ENCODE peak calls at places on chromosomes 13 and 19, in five cellular contexts. Y is neural progenitor cell; C is effector CD4-positive, alpha-beta T cell; Z is CD4-positive, alpha-beta T cell; O is activated CD8-positive, alpha-beta memory T cell treated with anti-CD3 and anti-CD28 coated beads for 4 hours. F is an unnamed sample.

GRCh38 chr19:623974-624373 is 9.4 kb downstream of the POLRMT start:
- DNase-seq in C (no peak), Z (no peak), O (no peak), Y (peak), F (no peak)

GRCh38 chr19:10808937-10809655 is 26.9 kb downstream of the TMED1 start:
- DNase-seq in O (no peak), Y (no peak), C (no peak), Z (peak), F (no peak)

GRCh38 chr19:35549174-35549788 is 3.9 kb downstream of the TMEM147 start:
- DNase-seq in Z (peak), Y (peak), O (peak), C (peak), F (peak)

GRCh38 chr13:24985102-24985501 is 110.8 kb upstream of the PABPC3 start:
- DNase-seq in C (no peak), O (no peak), Y (peak), Z (no peak), F (no peak)

GRCh38 chr19:8158411-8159074 is 9.2 kb upstream of the FBN3 start:
- DNase-seq in O (peak), C (peak), Z (no peak), Y (peak), F (no peak)

GRCh38 chr13:112689498-112690241 is at the start of gene ATP11A:
- DNase-seq in Y (peak), C (peak), Z (peak), O (peak), F (peak)

GRCh38 chr19:6887326-6887725 is at the start of gene ADGRE1:
- DNase-seq in Z (no peak), Y (no peak), O (no peak), C (no peak), F (no peak)

GRCh38 chr19:42069619-42070293 is at the start of gene GRIK5:
- DNase-seq in C (no peak), O (no peak), Z (no peak), Y (peak), F (peak)

GRCh38 chr13:30796132-30796832 is 60.9 kb downstream of the ALOX5AP start:
- DNase-seq in Y (no peak), C (no peak), O (no peak), Z (no peak), F (no peak)

GRCh38 chr19:18091217-18091608 is 4.5 kb upstream of the IL12RB1 start:
- DNase-seq in O (peak), Z (peak), C (peak), Y (no peak), F (no peak)

GRCh38 chr13:104875008-104875762 is 1660.3 kb downstream of the EFNB2 start:
- DNase-seq in Z (no peak), Y (no peak), C (no peak), O (no peak), F (no peak)

GRCh38 chr13:113856716-113857065 is 7.2 kb downstream of the GAS6 start:
- DNase-seq in Z (no peak), Y (no peak), C (no peak), O (no peak), F (peak)

GRCh38 chr19:2167896-2168618 is 4.3 kb downstream of the DOT1L start:
- DNase-seq in Y (no peak), O (peak), Z (no peak), C (no peak), F (no peak)

GRCh38 chr13:110618780-110619179 is 3.4 kb downstream of the NAXD start:
- DNase-seq in Z (no peak), O (no peak), Y (no peak), C (no peak), F (no peak)

GRCh38 chr13:79128158-79128557 is 277.9 kb downstream of the RBM26 start:
- DNase-seq in C (no peak), O (no peak), Y (no peak), Z (no peak), F (no peak)

GRCh38 chr19:51441410-51442390 is 16.6 kb downstream of the SIGLEC8 start:
- DNase-seq in O (peak), C (peak), Z (peak), Y (no peak), F (no peak)

GRCh38 chr19:28883241-28883693 is 329.7 kb downstream of the UQCRFS1 start:
- DNase-seq in O (no peak), C (no peak), Y (peak), Z (no peak), F (no peak)

GRCh38 chr13:112849500-112849899 is 119.5 kb upstream of the MCF2L start:
- DNase-seq in Y (no peak), Z (no peak), C (no peak), O (no peak), F (no peak)

GRCh38 chr13:51999525-51999924 is 11.7 kb downstream of the ATP7B start:
- DNase-seq in C (no peak), O (no peak), Z (no peak), Y (no peak), F (no peak)

GRCh38 chr13:94660695-94661324 is 51.5 kb downstream of the SOX21 start:
- DNase-seq in Y (peak), C (no peak), O (no peak), Z (no peak), F (no peak)

GRCh38 chr19:41939861-41940442 is 11.7 kb upstream of the ERFL start:
- DNase-seq in Z (peak), O (no peak), C (peak), Y (peak), F (no peak)

GRCh38 chr13:73335226-73335625 is 276.4 kb downstream of the KLF5 start:
- DNase-seq in Y (no peak), C (no peak), O (no peak), Z (no peak), F (no peak)

GRCh38 chr19:3028305-3029069 is 593 bp downstream of the TLE2 start:
- DNase-seq in Z (no peak), C (no peak), Y (peak), O (no peak), F (peak)

GRCh38 chr19:29450306-29450705 is 75.5 kb upstream of the VSTM2B start:
- DNase-seq in C (no peak), Y (no peak), Z (no peak), O (no peak), F (no peak)

GRCh38 chr19:40272261-40272660 is 12.9 kb downstream of the AKT2 start:
- DNase-seq in C (no peak), Z (no peak), O (no peak), Y (no peak), F (no peak)

GRCh38 chr19:5857203-5858081 is 6.2 kb upstream of the FUT3 start:
- DNase-seq in O (no peak), C (no peak), Y (no peak), Z (no peak), F (no peak)

GRCh38 chr19:1369214-1369805 is 14.4 kb upstream of the NDUFS7 start:
- DNase-seq in Y (no peak), Z (no peak), C (no peak), O (no peak), F (no peak)

GRCh38 chr13:114023716-114024602 is 50.1 kb upstream of the C13orf46 start:
- DNase-seq in Z (no peak), O (no peak), C (no peak), Y (no peak), F (no peak)

GRCh38 chr19:5156231-5156986 is 184.2 kb downstream of the PTPRS start:
- DNase-seq in C (no peak), Y (no peak), Z (no peak), O (no peak), F (no peak)

GRCh38 chr19:1020868-1021425 is at the start of gene TMEM259:
- DNase-seq in O (peak), Z (peak), C (peak), Y (peak), F (peak)

GRCh38 chr19:47253467-47253881 is 2.9 kb upstream of the CCDC9 start:
- DNase-seq in O (no peak), C (no peak), Y (no peak), Z (no peak), F (no peak)

GRCh38 chr19:45402469-45403070 is 2.3 kb downstream of the PPP1R13L start:
- DNase-seq in Z (peak), C (no peak), O (no peak), Y (peak), F (peak)

GRCh38 chr19:4597975-4598671 is 38.6 kb upstream of the SEMA6B start:
- DNase-seq in O (peak), Z (peak), C (no peak), Y (peak), F (no peak)